ENCODE peak calls at places on chromosomes 2 and 18, in ten cellular contexts. P, C, X, H, O, W, G, M, S and I are unnamed samples.

GRCh38 chr2:60213865-60214657 is 339.4 kb downstream of the BCL11A start:
- DNase-seq in P (no peak), C (no peak), X (peak), H (no peak), O (no peak), W (no peak), G (no peak), M (peak), S (no peak), I (no peak)

GRCh38 chr18:13892098-13892497 is 23.2 kb downstream of the MC2R start:
- DNase-seq in P (no peak), C (no peak), X (no peak), H (no peak), O (no peak), W (no peak), G (no peak), M (no peak), S (peak), I (no peak)

GRCh38 chr18:54776282-54776977 is 51.8 kb upstream of the RAB27B start:
- DNase-seq in P (no peak), C (no peak), X (peak), H (peak), O (peak), W (no peak), G (no peak), M (no peak), S (peak), I (no peak)

GRCh38 chr18:25896178-25896780 is 194.1 kb downstream of the SS18 start:
- DNase-seq in P (peak), C (no peak), X (peak), H (peak), O (peak), W (peak), G (peak), M (peak), S (peak), I (peak)

GRCh38 chr2:62492048-62492447 is 13.9 kb downstream of the TMEM17 start:
- DNase-seq in P (no peak), C (no peak), X (no peak), H (no peak), O (no peak), W (no peak), G (no peak), M (no peak), S (no peak), I (no peak)

GRCh38 chr2:85516649-85517389 is 22.1 kb upstream of the MAT2A start:
- DNase-seq in P (no peak), C (no peak), X (peak), H (no peak), O (no peak), W (no peak), G (no peak), M (no peak), S (no peak), I (no peak)

GRCh38 chr2:215933141-215933540 is 80.2 kb downstream of the MREG start:
- DNase-seq in P (no peak), C (no peak), X (no peak), H (no peak), O (no peak), W (no peak), G (no peak), M (no peak), S (no peak), I (no peak)

GRCh38 chr2:8886876-8887275 is 49.5 kb upstream of the KIDINS220 start:
- DNase-seq in P (no peak), C (no peak), X (no peak), H (no peak), O (no peak), W (no peak), G (no peak), M (no peak), S (no peak), I (no peak)

GRCh38 chr2:37585295-37585908 is 86.0 kb downstream of the CDC42EP3 start:
- DNase-seq in P (no peak), C (no peak), X (peak), H (no peak), O (no peak), W (peak), G (no peak), M (no peak), S (peak), I (peak)

GRCh38 chr2:53505814-53506213 is 261.8 kb upstream of the CHAC2 start:
- DNase-seq in P (no peak), C (no peak), X (no peak), H (no peak), O (peak), W (no peak), G (no peak), M (no peak), S (no peak), I (no peak)

GRCh38 chr2:160956243-160956802 is 203.9 kb upstream of the TANK start:
- DNase-seq in P (no peak), C (peak), X (no peak), H (no peak), O (no peak), W (peak), G (no peak), M (no peak), S (no peak), I (no peak)

GRCh38 chr18:62369129-62369644 is 44.1 kb downstream of the TNFRSF11A start:
- DNase-seq in P (peak), C (no peak), X (no peak), H (no peak), O (no peak), W (no peak), G (no peak), M (no peak), S (no peak), I (no peak)

GRCh38 chr2:149145314-149146295 is 107.1 kb downstream of the LYPD6B start:
- DNase-seq in P (no peak), C (no peak), X (no peak), H (no peak), O (no peak), W (no peak), G (no peak), M (no peak), S (peak), I (no peak)

GRCh38 chr18:76545433-76546281 is 50.6 kb upstream of the ZNF516 start:
- DNase-seq in P (no peak), C (no peak), X (no peak), H (no peak), O (no peak), W (no peak), G (no peak), M (no peak), S (no peak), I (no peak)

GRCh38 chr18:68679531-68679930 is 35.4 kb downstream of the TMX3 start:
- DNase-seq in P (no peak), C (no peak), X (no peak), H (no peak), O (peak), W (no peak), G (no peak), M (no peak), S (no peak), I (no peak)

GRCh38 chr2:37181726-37182684 is 6.5 kb downstream of the SULT6B1 start:
- DNase-seq in P (no peak), C (no peak), X (no peak), H (no peak), O (peak), W (no peak), G (no peak), M (no peak), S (no peak), I (no peak)

GRCh38 chr18:8847900-8848299 is 142.5 kb downstream of the MTCL1 start:
- DNase-seq in P (no peak), C (peak), X (no peak), H (no peak), O (no peak), W (no peak), G (no peak), M (no peak), S (no peak), I (no peak)

GRCh38 chr2:156405586-156405985 is 30.6 kb upstream of the GPD2 start:
- DNase-seq in P (peak), C (peak), X (peak), H (no peak), O (peak), W (no peak), G (no peak), M (no peak), S (no peak), I (no peak)

GRCh38 chr2:61689526-61689925 is 151.4 kb upstream of the XPO1 start:
- DNase-seq in P (no peak), C (no peak), X (no peak), H (no peak), O (no peak), W (peak), G (no peak), M (no peak), S (no peak), I (no peak)

GRCh38 chr18:22974707-22975106 is 41.6 kb downstream of the RBBP8 start:
- DNase-seq in P (no peak), C (no peak), X (no peak), H (no peak), O (no peak), W (no peak), G (no peak), M (no peak), S (no peak), I (no peak)

GRCh38 chr2:109128048-109128465 is 948 bp upstream of the SH3RF3 start:
- DNase-seq in P (peak), C (peak), X (peak), H (peak), O (peak), W (peak), G (peak), M (peak), S (peak), I (peak)

GRCh38 chr2:29334723-29335122 is 219.5 kb downstream of the CLIP4 start:
- DNase-seq in P (no peak), C (no peak), X (no peak), H (no peak), O (no peak), W (no peak), G (no peak), M (no peak), S (no peak), I (no peak)

GRCh38 chr2:62785216-62785615 is 79.7 kb downstream of the EHBP1 start:
- DNase-seq in P (no peak), C (no peak), X (no peak), H (no peak), O (peak), W (no peak), G (no peak), M (no peak), S (peak), I (no peak)

GRCh38 chr18:75809392-75809791 is 381.9 kb upstream of the SMIM21 start:
- DNase-seq in P (no peak), C (no peak), X (no peak), H (no peak), O (no peak), W (no peak), G (no peak), M (no peak), S (no peak), I (no peak)

GRCh38 chr18:59140287-59140885 is 702 bp downstream of the SEC11C start:
- DNase-seq in P (peak), C (peak), X (peak), H (no peak), O (peak), W (peak), G (peak), M (peak), S (no peak), I (no peak)

GRCh38 chr18:59142274-59142673 is 2.6 kb downstream of the SEC11C start:
- DNase-seq in P (no peak), C (no peak), X (no peak), H (no peak), O (no peak), W (no peak), G (no peak), M (no peak), S (peak), I (peak)

GRCh38 chr18:59139291-59139614 is 431 bp upstream of the SEC11C start:
- DNase-seq in P (peak), C (peak), X (peak), H (no peak), O (peak), W (peak), G (peak), M (peak), S (peak), I (peak)

GRCh38 chr18:59141294-59142068 is 1.8 kb downstream of the SEC11C start:
- DNase-seq in P (no peak), C (no peak), X (no peak), H (no peak), O (no peak), W (no peak), G (no peak), M (no peak), S (peak), I (no peak)

DNA sequence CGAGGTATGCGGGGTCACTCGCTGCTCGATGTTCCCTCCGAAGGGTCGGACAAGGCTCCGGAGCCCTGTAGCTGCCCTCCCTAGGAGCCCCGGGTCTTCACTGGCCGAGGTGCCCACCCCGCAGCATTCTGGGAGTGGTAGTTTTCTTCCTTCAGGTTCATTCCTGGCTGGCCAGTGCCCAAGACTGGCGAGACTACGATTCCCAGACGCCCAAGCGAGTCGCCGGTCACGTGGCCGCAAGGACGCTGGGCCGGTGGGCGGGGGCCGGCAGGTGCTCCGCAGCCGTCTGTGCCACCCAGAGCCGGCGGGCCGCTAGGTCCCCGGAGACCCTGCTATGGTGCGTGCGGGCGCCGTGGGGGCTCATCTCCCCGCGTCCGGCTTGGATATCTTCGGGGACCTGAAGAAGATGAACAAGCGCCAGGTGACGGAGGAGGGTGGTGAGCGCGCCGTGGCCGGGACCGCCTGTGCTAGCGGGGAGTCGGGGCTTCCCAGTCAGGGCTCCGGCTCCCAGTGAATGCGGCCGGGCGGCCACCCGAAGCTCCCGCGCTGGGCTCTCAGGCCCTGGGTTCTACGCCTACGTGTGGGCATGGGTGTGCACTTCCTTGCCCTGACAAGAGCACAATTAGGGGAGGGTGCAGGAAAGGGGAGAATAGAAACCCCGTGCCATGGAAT is at the start of gene SEC11C:
- DNase-seq in P (peak), C (peak), X (peak), H (peak), O (peak), W (peak), G (peak), M (peak), S (peak), I (peak)
- TF ChIP-seq CTCF in P (no peak), C (no peak), X (no peak), H (no peak), O (no peak), W (no peak), G (no peak), M (no peak), S (no peak), I (no peak)

DNA sequence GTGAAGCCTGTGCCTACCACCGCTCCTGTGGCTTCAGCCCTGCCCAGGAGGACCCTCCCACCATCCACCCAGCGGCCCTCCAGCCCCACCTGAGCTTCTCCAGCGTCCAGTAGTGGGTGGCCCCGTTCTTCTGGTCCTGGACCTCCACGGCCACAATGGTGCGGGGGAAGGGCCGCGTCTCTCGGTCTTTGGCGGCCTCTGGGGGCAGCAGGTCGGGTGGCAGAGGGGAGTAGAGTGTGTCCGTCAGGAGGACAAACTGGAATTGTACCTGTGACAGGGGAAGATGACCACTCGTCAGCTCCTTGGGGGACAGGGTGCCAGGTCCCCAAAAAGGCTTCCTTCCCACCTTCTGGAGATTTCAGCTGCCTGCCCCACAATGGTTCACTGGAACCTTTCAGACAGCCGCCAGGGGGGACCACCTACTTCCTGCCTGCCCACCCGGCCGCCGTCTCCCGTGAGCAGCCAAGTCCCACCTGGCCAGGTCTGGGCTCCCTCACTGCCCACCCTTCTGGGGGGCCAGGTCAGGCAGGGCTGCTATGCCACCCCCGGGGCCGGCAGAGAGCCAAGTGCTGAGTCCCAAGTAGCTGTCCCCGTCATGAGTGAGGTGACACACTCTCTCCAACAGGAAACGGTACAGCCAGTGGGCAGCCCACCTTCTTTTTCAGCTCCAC is 59.3 kb downstream of the KIF1A start:
- DNase-seq in P (no peak), C (no peak), X (no peak), H (no peak), O (no peak), W (no peak), G (no peak), M (no peak), S (no peak), I (no peak)
- TF ChIP-seq CTCF in P (peak), C (no peak), X (no peak), H (no peak), O (no peak), W (no peak), G (no peak), M (no peak), S (no peak), I (no peak)

GRCh38 chr18:33022370-33022769 is 249.5 kb upstream of the KLHL14 start:
- DNase-seq in P (no peak), C (no peak), X (no peak), H (no peak), O (no peak), W (no peak), G (no peak), M (no peak), S (no peak), I (no peak)
- TF ChIP-seq CTCF in P (peak), C (no peak), X (no peak), H (no peak), O (no peak), W (no peak), G (no peak), M (no peak), S (no peak), I (no peak)

GRCh38 chr18:39913790-39914366 is 2041.2 kb upstream of the PIK3C3 start:
- DNase-seq in P (no peak), C (no peak), X (no peak), H (no peak), O (no peak), W (no peak), G (no peak), M (no peak), S (no peak), I (no peak)

GRCh38 chr18:39911716-39912115 is 2043.3 kb upstream of the PIK3C3 start:
- DNase-seq in P (no peak), C (no peak), X (no peak), H (no peak), O (no peak), W (no peak), G (no peak), M (no peak), S (no peak), I (no peak)

GRCh38 chr18:39909706-39910105 is 2045.3 kb upstream of the PIK3C3 start:
- DNase-seq in P (no peak), C (no peak), X (no peak), H (no peak), O (no peak), W (no peak), G (no peak), M (no peak), S (no peak), I (no peak)
- TF ChIP-seq CTCF in P (no peak), C (no peak), X (no peak), H (no peak), O (no peak), W (no peak), G (no peak), M (no peak), S (no peak), I (no peak)

DNA sequence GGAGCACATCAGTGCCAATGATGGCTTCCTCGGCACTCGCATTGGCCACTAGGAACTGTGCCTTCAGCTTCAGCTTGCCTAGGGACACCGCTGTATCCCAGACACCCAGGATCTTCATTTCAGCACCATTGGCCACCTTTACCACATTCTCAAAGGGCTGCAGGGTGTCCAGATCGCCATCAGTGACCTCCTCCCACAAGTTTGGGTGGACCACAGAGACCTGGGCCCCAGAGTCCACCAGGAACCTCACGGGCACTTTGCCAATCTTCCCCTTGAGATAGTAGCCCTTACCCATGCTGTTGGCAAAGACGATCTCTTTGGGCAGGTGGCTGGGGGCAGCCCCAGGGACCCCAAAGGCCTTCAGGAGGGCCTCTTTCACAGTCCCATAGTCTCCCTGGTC is 610 bp downstream of the ASPRV1 start:
- DNase-seq in P (peak), C (no peak), X (no peak), H (no peak), O (no peak), W (no peak), G (no peak), M (peak), S (no peak), I (no peak)
- TF ChIP-seq CTCF in P (no peak), C (no peak), X (no peak), H (no peak), O (no peak), W (no peak), G (no peak), M (no peak), S (no peak), I (no peak)

GRCh38 chr18:33673689-33674088 is 95.7 kb downstream of the ASXL3 start:
- DNase-seq in P (no peak), C (no peak), X (no peak), H (no peak), O (no peak), W (no peak), G (no peak), M (no peak), S (no peak), I (no peak)
- TF ChIP-seq CTCF in P (peak), C (no peak), X (no peak), H (no peak), O (no peak), W (no peak), G (no peak), M (no peak), S (no peak), I (no peak)